ENCODE peak calls at places on chromosomes 2 and 18, in seven cellular contexts. U, N, S, C, Z, Q and M are unnamed samples.

GRCh38 chr2:66813525-66813924 is 378.6 kb downstream of the MEIS1 start:
- DNase-seq in N (no peak), Q (no peak), C (no peak), Z (no peak), U (no peak), S (peak; percentile 39), M (no peak)

GRCh38 chr2:96174251-96175144 is 29.3 kb upstream of the DUSP2 start:
- DNase-seq in Z (peak; percentile 36), U (peak; percentile 73), Q (peak; percentile 92), S (peak; percentile 50), N (no peak), C (peak; percentile 54), M (peak; percentile 44)

GRCh38 chr2:182229288-182229687 is 197.5 kb downstream of the PDE1A start:
- DNase-seq in Z (no peak), U (peak; percentile 13), Q (no peak), C (no peak), S (peak; percentile 28), N (no peak), M (no peak)

GRCh38 chr18:67694787-67695186 is 178.3 kb upstream of the DSEL start:
- DNase-seq in Q (no peak), N (no peak), S (no peak), Z (no peak), C (no peak), U (no peak), M (no peak)

GRCh38 chr2:190763901-190764514 is 115.1 kb downstream of the NAB1 start:
- DNase-seq in Z (no peak), U (no peak), Q (peak; percentile 64), N (no peak), C (no peak), S (peak; percentile 55), M (no peak)

GRCh38 chr18:77650799-77651385 is 401.2 kb downstream of the GALR1 start:
- DNase-seq in Q (peak; percentile 60), U (peak; percentile 24), C (peak; percentile 56), S (peak; percentile 41), N (peak; percentile 85), Z (peak; percentile 18), M (peak; percentile 75)

GRCh38 chr2:74053959-74054715 is 69.4 kb downstream of the TET3 start:
- DNase-seq in C (no peak), U (no peak), S (no peak), N (no peak), Q (no peak), Z (no peak), M (no peak)

GRCh38 chr2:24491626-24492282 is 700 bp downstream of the NCOA1 start:
- DNase-seq in Q (peak; percentile 65), S (peak; percentile 18), C (no peak), N (peak; percentile 86), U (peak; percentile 34), Z (no peak), M (peak; percentile 54)

GRCh38 chr2:120005834-120006521 is 6.9 kb upstream of the EPB41L5 start:
- DNase-seq in N (no peak), U (peak; percentile 43), S (no peak), Q (no peak), C (no peak), Z (peak; percentile 70), M (no peak)

GRCh38 chr2:88866756-88867155 is 175.3 kb downstream of the RPIA start:
- DNase-seq in Z (peak; percentile 92), C (no peak), Q (no peak), N (no peak), S (no peak), U (no peak), M (no peak)

GRCh38 chr2:172249986-172250385 is 147.3 kb upstream of the DLX2 start:
- DNase-seq in Q (no peak), U (peak; percentile 88), C (no peak), Z (peak; percentile 5), N (no peak), S (peak; percentile 81), M (no peak)

GRCh38 chr2:229486673-229487072 is 215.6 kb upstream of the PID1 start:
- DNase-seq in Q (no peak), C (no peak), N (no peak), Z (no peak), U (no peak), S (no peak), M (no peak)

GRCh38 chr2:9004338-9005204 is 1.1 kb upstream of the MBOAT2 start:
- DNase-seq in U (peak; percentile 95), S (peak; percentile 80), N (no peak), Z (no peak), C (no peak), Q (no peak), M (no peak)

GRCh38 chr2:159052157-159052561 is 83.7 kb downstream of the TANC1 start:
- DNase-seq in N (no peak), Q (no peak), S (no peak), U (peak; percentile 61), Z (no peak), C (no peak), M (no peak)

GRCh38 chr2:224084266-224084892 is 45.3 kb upstream of the SERPINE2 start:
- DNase-seq in N (no peak), U (peak; percentile 15), C (no peak), Q (no peak), Z (no peak), S (no peak), M (no peak)

GRCh38 chr2:38499921-38500634 is 102.7 kb downstream of the HNRNPLL start:
- DNase-seq in C (no peak), S (no peak), U (no peak), Q (no peak), N (no peak), Z (no peak), M (no peak)

GRCh38 chr2:65299246-65299645 is 71.6 kb downstream of the ACTR2 start:
- DNase-seq in Q (peak; percentile 85), U (peak; percentile 80), C (no peak), Z (no peak), S (no peak), N (no peak), M (no peak)

GRCh38 chr2:98693477-98693876 is 37.5 kb downstream of the MGAT4A start:
- DNase-seq in Q (peak; percentile 57), Z (no peak), C (no peak), S (no peak), N (no peak), U (no peak), M (no peak)

GRCh38 chr2:182559623-182560022 is 132.8 kb upstream of the PDE1A start:
- DNase-seq in S (peak; percentile 24), Z (no peak), C (no peak), N (no peak), Q (no peak), U (peak; percentile 58), M (no peak)

GRCh38 chr2:26246818-26247217 is 2.1 kb downstream of the HADHB start:
- DNase-seq in C (no peak), Q (peak; percentile 74), U (no peak), N (no peak), Z (peak; percentile 87), S (peak; percentile 41), M (no peak)

GRCh38 chr2:10036095-10036879 is 7.1 kb upstream of the KLF11 start:
- DNase-seq in U (peak; percentile 89), N (no peak), Q (peak; percentile 74), C (no peak), S (peak; percentile 55), Z (no peak), M (no peak)

GRCh38 chr2:98901291-98901690 is 34.7 kb downstream of the CRACDL start:
- DNase-seq in C (no peak), Q (no peak), U (no peak), N (peak; percentile 56), Z (no peak), S (no peak), M (no peak)

GRCh38 chr2:231648579-231649174 is 56.0 kb downstream of the TEX44 start:
- DNase-seq in U (peak; percentile 73), C (no peak), Q (peak; percentile 81), Z (peak; percentile 21), N (no peak), S (peak; percentile 47), M (no peak)

GRCh38 chr2:172273910-172274571 is 153.3 kb upstream of the ITGA6 start:
- DNase-seq in C (no peak), Q (no peak), S (no peak), Z (no peak), U (no peak), N (no peak), M (no peak)

GRCh38 chr2:213227458-213227857 is 56.8 kb upstream of the SPAG16 start:
- DNase-seq in Z (no peak), U (peak; percentile 31), N (no peak), Q (no peak), C (no peak), S (peak; percentile 43), M (no peak)

GRCh38 chr2:238046871-238047270 is 13.9 kb upstream of the SCLY start:
- DNase-seq in S (no peak), C (no peak), N (no peak), U (no peak), Z (no peak), Q (no peak), M (no peak)

GRCh38 chr18:63025251-63025710 is 294.3 kb downstream of the BCL2 start:
- DNase-seq in Z (no peak), Q (peak; percentile 18), N (no peak), C (no peak), U (peak; percentile 27), S (peak; percentile 9), M (no peak)

GRCh38 chr2:174327958-174328308 is 6.8 kb upstream of the SP9 start:
- DNase-seq in S (no peak), Z (no peak), U (no peak), C (no peak), Q (no peak), N (no peak), M (no peak)

GRCh38 chr2:50401772-50402653 is 629.9 kb downstream of the NRXN1 start:
- DNase-seq in Q (peak; percentile 53), U (peak; percentile 20), Z (peak; percentile 42), S (peak; percentile 69), N (no peak), C (no peak), M (peak; percentile 11)